ENCODE peak calls at places on chromosomes 5 and 9, in six cellular contexts. O is adrenal gland, B is fibroblast of pulmonary artery, G is fibroblast of lung, V is fibroblast of the aortic adventitia, E is tibial nerve. N is an unnamed sample.

GRCh38 chr5:168104811-168105481 is 186.5 kb upstream of the WWC1 start:
- DNase-seq in O (no peak), B (no peak), G (no peak), V (no peak), E (no peak), N (no peak)

GRCh38 chr9:123111977-123112869 is 78.8 kb downstream of the GPR21 start:
- DNase-seq in O (peak), B (no peak), G (no peak), V (no peak), E (no peak), N (no peak)

GRCh38 chr5:78627175-78627574 is 21.4 kb downstream of the LHFPL2 start:
- DNase-seq in O (peak), B (peak), G (peak), V (peak), E (no peak), N (peak)

GRCh38 chr5:135141303-135142268 is 107.6 kb upstream of the PITX1 start:
- DNase-seq in O (no peak), B (no peak), G (no peak), V (no peak), E (no peak), N (peak)

GRCh38 chr5:75243100-75243499 is 6.4 kb upstream of the ANKRD31 start:
- DNase-seq in O (no peak), B (no peak), G (no peak), V (no peak), E (no peak), N (no peak)

GRCh38 chr9:137160716-137161557 is 8.9 kb downstream of the LRRC26 start:
- DNase-seq in O (no peak), B (no peak), G (no peak), V (no peak), E (no peak), N (no peak)

GRCh38 chr5:53360811-53361210 is 119.6 kb upstream of the FST start:
- DNase-seq in O (no peak), B (peak), G (peak), V (peak), E (no peak), N (peak)

GRCh38 chr9:132780230-132781007 is 97.7 kb downstream of the AK8 start:
- DNase-seq in O (no peak), B (peak), G (no peak), V (no peak), E (no peak), N (no peak)

GRCh38 chr9:94600258-94600657 is 6.6 kb upstream of the FBP2 start:
- DNase-seq in O (no peak), B (no peak), G (no peak), V (no peak), E (no peak), N (no peak)

GRCh38 chr5:134649163-134649916 is 755 bp downstream of the SEC24A start:
- DNase-seq in O (peak), B (peak), G (peak), V (peak), E (no peak), N (no peak)

GRCh38 chr9:107312651-107313050 is 29.6 kb downstream of the RAD23B start:
- DNase-seq in O (no peak), B (peak), G (peak), V (no peak), E (no peak), N (peak)

GRCh38 chr9:19404278-19405075 is 4.3 kb upstream of the ACER2 start:
- DNase-seq in O (no peak), B (no peak), G (no peak), V (no peak), E (no peak), N (peak)

GRCh38 chr5:61467766-61468482 is 135.9 kb downstream of the ZSWIM6 start:
- DNase-seq in O (no peak), B (peak), G (peak), V (peak), E (no peak), N (peak)

GRCh38 chr5:75617746-75618352 is 6.6 kb downstream of the ANKDD1B start:
- DNase-seq in O (no peak), B (peak), G (no peak), V (no peak), E (no peak), N (no peak)

GRCh38 chr9:108811944-108812343 is 43.8 kb downstream of the ACTL7B start:
- DNase-seq in O (no peak), B (no peak), G (no peak), V (no peak), E (no peak), N (no peak)

GRCh38 chr5:142306077-142306502 is 18.7 kb downstream of the SPRY4 start:
- DNase-seq in O (no peak), B (no peak), G (no peak), V (no peak), E (no peak), N (no peak)

GRCh38 chr5:131281133-131281867 is 17.4 kb downstream of the CDC42SE2 start:
- DNase-seq in O (no peak), B (no peak), G (no peak), V (no peak), E (no peak), N (no peak)

GRCh38 chr5:123752576-123752975 is 240.6 kb downstream of the CSNK1G3 start:
- DNase-seq in O (no peak), B (peak), G (peak), V (peak), E (no peak), N (peak)

GRCh38 chr5:126956991-126957390 is 73.4 kb downstream of the MARCHF3 start:
- DNase-seq in O (no peak), B (no peak), G (no peak), V (no peak), E (no peak), N (no peak)

GRCh38 chr5:38695021-38695961 is 138.8 kb upstream of the LIFR start:
- DNase-seq in O (no peak), B (no peak), G (peak), V (no peak), E (no peak), N (peak)

GRCh38 chr9:91035825-91036208 is 234.2 kb downstream of the SYK start:
- DNase-seq in O (no peak), B (no peak), G (no peak), V (no peak), E (no peak), N (no peak)

GRCh38 chr5:142322747-142323479 is 1.9 kb downstream of the SPRY4 start:
- DNase-seq in O (peak), B (peak), G (peak), V (peak), E (no peak), N (peak)

GRCh38 chr5:80076131-80077101 is 41.3 kb downstream of the THBS4 start:
- DNase-seq in O (no peak), B (no peak), G (no peak), V (no peak), E (no peak), N (no peak)

GRCh38 chr5:73274870-73275756 is 102.1 kb downstream of the TMEM174 start:
- DNase-seq in O (no peak), B (no peak), G (no peak), V (peak), E (peak), N (peak)

GRCh38 chr5:56072863-56073777 is 78.4 kb upstream of the IL6ST start:
- DNase-seq in O (no peak), B (no peak), G (no peak), V (peak), E (no peak), N (no peak)

GRCh38 chr5:56676091-56676768 is 139.1 kb upstream of the MAP3K1 start:
- DNase-seq in O (no peak), B (no peak), G (no peak), V (no peak), E (no peak), N (no peak)

GRCh38 chr9:38395653-38396370 is 3.3 kb downstream of the ALDH1B1 start:
- DNase-seq in O (no peak), B (no peak), G (no peak), V (no peak), E (no peak), N (no peak)

GRCh38 chr5:140641716-140642115 is 2.5 kb downstream of the TMCO6 start:
- DNase-seq in O (no peak), B (no peak), G (no peak), V (no peak), E (no peak), N (no peak)

GRCh38 chr9:23492126-23493002 is 333.7 kb downstream of the ELAVL2 start:
- DNase-seq in O (peak), B (peak), G (peak), V (peak), E (no peak), N (peak)

GRCh38 chr5:2257326-2258244 is 374.9 kb upstream of the IRX4 start:
- DNase-seq in O (no peak), B (no peak), G (no peak), V (no peak), E (no peak), N (no peak)

GRCh38 chr5:125409496-125410351 is 663.3 kb upstream of the ZNF608 start:
- DNase-seq in O (no peak), B (no peak), G (peak), V (no peak), E (no peak), N (peak)

GRCh38 chr9:95515272-95516113 is 1.3 kb downstream of the PTCH1 start:
- DNase-seq in O (no peak), B (no peak), G (no peak), V (no peak), E (no peak), N (no peak)

GRCh38 chr9:105670315-105670714 is 8.1 kb downstream of the TAL2 start:
- DNase-seq in O (no peak), B (no peak), G (no peak), V (no peak), E (no peak), N (no peak)

GRCh38 chr5:142015781-142016533 is 3.1 kb upstream of the GNPDA1 start:
- DNase-seq in O (peak), B (peak), G (no peak), V (peak), E (no peak), N (peak)

GRCh38 chr9:101751895-101752294 is 13.4 kb upstream of the GRIN3A start:
- DNase-seq in O (no peak), B (no peak), G (no peak), V (no peak), E (no peak), N (no peak)

GRCh38 chr5:95411476-95411875 is 20.3 kb downstream of the FAM81B start:
- DNase-seq in O (no peak), B (peak), G (peak), V (peak), E (no peak), N (peak)

GRCh38 chr9:75451045-75451444 is 362.7 kb downstream of the OSTF1 start:
- DNase-seq in O (no peak), B (no peak), G (no peak), V (no peak), E (no peak), N (no peak)

GRCh38 chr5:95631991-95632675 is 12.2 kb downstream of the GPR150 start:
- DNase-seq in O (no peak), B (peak), G (no peak), V (peak), E (no peak), N (peak)

GRCh38 chr9:113471566-113471965 is 8.0 kb downstream of the RGS3 start:
- DNase-seq in O (no peak), B (no peak), G (no peak), V (no peak), E (no peak), N (no peak)
- TF ChIP-seq CTCF in O (no peak), B (no peak), G (no peak), V (no peak), E (no peak), N (no peak)

GRCh38 chr9:83133316-83133715 is 70.4 kb upstream of the RASEF start:
- DNase-seq in O (no peak), B (no peak), G (no peak), V (no peak), E (no peak), N (no peak)

GRCh38 chr9:83138422-83139135 is 75.6 kb upstream of the RASEF start:
- DNase-seq in O (no peak), B (no peak), G (no peak), V (no peak), E (no peak), N (no peak)

GRCh38 chr9:83130541-83130940 is 67.6 kb upstream of the RASEF start:
- DNase-seq in O (no peak), B (no peak), G (no peak), V (no peak), E (no peak), N (no peak)

DNA sequence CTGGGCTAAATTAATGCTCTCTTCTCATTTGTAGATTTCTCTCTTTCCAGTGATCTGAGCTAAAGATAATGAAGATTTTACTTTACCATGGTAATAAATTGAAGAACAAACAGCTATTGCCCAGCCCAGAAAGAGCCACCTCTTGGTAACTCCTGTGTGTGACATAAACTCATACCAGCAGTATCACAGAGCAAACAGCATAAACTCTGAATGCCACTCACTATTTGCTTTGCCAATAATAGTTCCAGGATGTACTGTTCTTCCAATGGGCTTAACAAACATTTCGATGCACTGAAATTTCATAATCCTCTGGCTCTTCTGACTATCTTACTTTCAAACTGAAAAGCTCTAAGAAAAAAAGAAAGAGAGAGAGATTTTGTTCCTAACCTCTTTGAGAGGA is 69.8 kb upstream of the RASEF start:
- DNase-seq in O (no peak), B (no peak), G (no peak), V (no peak), E (no peak), N (no peak)
- TF ChIP-seq CTCF in O (no peak), B (no peak), G (no peak), V (no peak), E (no peak), N (no peak)

GRCh38 chr5:9771079-9771478 is 140.9 kb upstream of the TAS2R1 start:
- DNase-seq in O (no peak), B (no peak), G (no peak), V (no peak), E (no peak), N (no peak)

GRCh38 chr5:9761706-9762105 is 131.6 kb upstream of the TAS2R1 start:
- DNase-seq in O (no peak), B (no peak), G (no peak), V (peak), E (no peak), N (no peak)

GRCh38 chr5:9765421-9765820 is 135.3 kb upstream of the TAS2R1 start:
- DNase-seq in O (no peak), B (no peak), G (peak), V (peak), E (no peak), N (peak)

GRCh38 chr5:9766581-9766980 is 136.4 kb upstream of the TAS2R1 start:
- DNase-seq in O (no peak), B (no peak), G (no peak), V (peak), E (no peak), N (peak)
- TF ChIP-seq CTCF in O (no peak), B (no peak), G (no peak), V (peak), E (no peak), N (no peak)

GRCh38 chr5:101991486-101991885 is 304.6 kb downstream of the SLCO4C1 start:
- DNase-seq in O (no peak), B (no peak), G (no peak), V (no peak), E (no peak), N (no peak)
- TF ChIP-seq CTCF in O (no peak), B (no peak), G (no peak), V (no peak), E (no peak), N (no peak)

GRCh38 chr5:175867587-175868347 is 3.6 kb upstream of the CPLX2 start:
- DNase-seq in O (no peak), B (no peak), G (no peak), V (no peak), E (no peak), N (no peak)
- TF ChIP-seq CTCF in O (peak), B (no peak), G (no peak), V (no peak), E (no peak), N (no peak)